ENCODE peak calls at places on chromosome 22, in seven cellular contexts. K, P, L, Y, G, M and O are unnamed samples.

GRCh38 chr22:50306753-50307749 is at the start of gene PLXNB2:
- DNase-seq in K (peak; percentile 80), P (peak; percentile 87), L (peak; percentile 82), Y (peak; percentile 82), G (peak; percentile 87), M (peak; percentile 65), O (peak; percentile 93)

GRCh38 chr22:22935546-22936157 is 48.0 kb downstream of the IGLL5 start:
- DNase-seq in K (no peak), P (peak; percentile 9), L (no peak), Y (no peak), G (no peak), M (no peak), O (peak; percentile 41)

GRCh38 chr22:35555351-35555915 is 14.8 kb downstream of the RASD2 start:
- DNase-seq in K (no peak), P (no peak), L (no peak), Y (no peak), G (no peak), M (no peak), O (no peak)

GRCh38 chr22:27429476-27429875 is 372.1 kb downstream of the MN1 start:
- DNase-seq in K (no peak), P (no peak), L (no peak), Y (no peak), G (no peak), M (no peak), O (no peak)

GRCh38 chr22:30860176-30861105 is 108.1 kb downstream of the MORC2 start:
- DNase-seq in K (no peak), P (no peak), L (no peak), Y (no peak), G (no peak), M (no peak), O (peak; percentile 28)

GRCh38 chr22:36546092-36546804 is 17.3 kb upstream of the EIF3D start:
- DNase-seq in K (peak; percentile 39), P (peak; percentile 32), L (peak; percentile 32), Y (peak; percentile 63), G (no peak), M (no peak), O (peak; percentile 63)

GRCh38 chr22:23834830-23835772 is 3.7 kb downstream of the DERL3 start:
- DNase-seq in K (peak; percentile 48), P (peak; percentile 64), L (no peak), Y (no peak), G (no peak), M (no peak), O (peak; percentile 51)

GRCh38 chr22:32603651-32604540 is 129.3 kb downstream of the FBXO7 start:
- DNase-seq in K (no peak), P (no peak), L (no peak), Y (no peak), G (no peak), M (no peak), O (no peak)

GRCh38 chr22:27876684-27877083 is 42.4 kb downstream of the PITPNB start:
- DNase-seq in K (no peak), P (no peak), L (no peak), Y (no peak), G (no peak), M (no peak), O (no peak)

GRCh38 chr22:35957589-35957988 is 71.0 kb downstream of the RBFOX2 start:
- DNase-seq in K (no peak), P (no peak), L (no peak), Y (no peak), G (no peak), M (no peak), O (no peak)

GRCh38 chr22:48650323-48651035 is 1177.2 kb downstream of the BRD1 start:
- DNase-seq in K (no peak), P (no peak), L (no peak), Y (no peak), G (no peak), M (no peak), O (no peak)

GRCh38 chr22:27240298-27240885 is 561.2 kb downstream of the MN1 start:
- DNase-seq in K (peak; percentile 53), P (no peak), L (no peak), Y (no peak), G (no peak), M (no peak), O (no peak)

GRCh38 chr22:28029201-28029948 is 110.3 kb upstream of the PITPNB start:
- DNase-seq in K (peak; percentile 89), P (peak; percentile 41), L (peak; percentile 38), Y (no peak), G (no peak), M (no peak), O (peak; percentile 74)

GRCh38 chr22:35568751-35569725 is 28.4 kb downstream of the RASD2 start:
- DNase-seq in K (no peak), P (no peak), L (no peak), Y (no peak), G (no peak), M (peak; percentile 70), O (no peak)

GRCh38 chr22:41856484-41856883 is 23.6 kb downstream of the SREBF2 start:
- DNase-seq in K (no peak), P (no peak), L (no peak), Y (no peak), G (no peak), M (no peak), O (no peak)

GRCh38 chr22:24953294-24954113 is 988 bp downstream of the KIAA1671 start:
- DNase-seq in K (peak; percentile 41), P (peak; percentile 25), L (no peak), Y (no peak), G (peak; percentile 56), M (no peak), O (no peak)

GRCh38 chr22:41922336-41922735 is 4.3 kb downstream of the TNFRSF13C start:
- DNase-seq in K (no peak), P (no peak), L (no peak), Y (no peak), G (no peak), M (no peak), O (no peak)

GRCh38 chr22:25027959-25028840 is 75.7 kb downstream of the KIAA1671 start:
- DNase-seq in K (no peak), P (peak; percentile 25), L (no peak), Y (peak; percentile 38), G (peak; percentile 44), M (no peak), O (no peak)

GRCh38 chr22:23000657-23001439 is 69.5 kb upstream of the GNAZ start:
- DNase-seq in K (no peak), P (no peak), L (no peak), Y (no peak), G (no peak), M (no peak), O (no peak)

GRCh38 chr22:41775976-41776375 is 24.5 kb upstream of the CCDC134 start:
- DNase-seq in K (no peak), P (no peak), L (no peak), Y (no peak), G (no peak), M (no peak), O (no peak)

GRCh38 chr22:44422742-44423370 is 75.2 kb downstream of the RTL6 start:
- DNase-seq in K (no peak), P (no peak), L (no peak), Y (no peak), G (no peak), M (no peak), O (no peak)

GRCh38 chr22:39269095-39269827 is 24.5 kb upstream of the PDGFB start:
- DNase-seq in K (no peak), P (no peak), L (no peak), Y (no peak), G (no peak), M (no peak), O (no peak)

GRCh38 chr22:39266398-39267030 is 21.7 kb upstream of the PDGFB start:
- DNase-seq in K (no peak), P (no peak), L (peak; percentile 62), Y (no peak), G (no peak), M (no peak), O (peak; percentile 77)

GRCh38 chr22:39270280-39270679 is 25.5 kb upstream of the PDGFB start:
- DNase-seq in K (no peak), P (no peak), L (no peak), Y (no peak), G (no peak), M (no peak), O (no peak)

GRCh38 chr22:39268645-39269044 is 23.9 kb upstream of the PDGFB start:
- DNase-seq in K (no peak), P (no peak), L (no peak), Y (no peak), G (no peak), M (no peak), O (no peak)

DNA sequence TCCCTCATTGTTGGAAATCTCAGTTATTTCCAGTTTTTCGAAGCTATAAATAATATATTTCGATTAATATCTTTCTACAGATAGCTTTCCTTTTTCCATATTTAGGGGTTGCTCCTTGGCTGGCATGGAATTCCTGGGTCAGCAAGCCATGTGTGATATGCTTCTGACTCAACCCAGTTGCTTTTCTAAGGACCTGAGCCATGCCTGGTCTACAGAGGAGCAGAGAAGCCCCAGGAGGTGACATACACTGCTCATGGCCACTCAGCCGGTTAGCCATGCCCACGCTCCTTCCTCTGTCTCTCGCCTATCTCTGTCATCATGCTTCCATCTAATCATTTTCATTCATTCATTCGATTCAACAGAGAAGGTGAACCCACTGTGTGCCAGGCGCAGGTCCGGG is 23.2 kb upstream of the PDGFB start:
- DNase-seq in K (no peak), P (no peak), L (no peak), Y (no peak), G (no peak), M (no peak), O (no peak)
- H3K4me1 ChIP-seq in K (no peaks in the 10 kb centered on the region), P (peaks cover 7% of the 10 kb centered on the region), L (no peaks in the 10 kb centered on the region), Y (no peaks in the 10 kb centered on the region), G (no peaks in the 10 kb centered on the region), M (no peaks in the 10 kb centered on the region), O (no peaks in the 10 kb centered on the region)

GRCh38 chr22:38038890-38039812 is 18.1 kb upstream of the PICK1 start:
- DNase-seq in K (no peak), P (no peak), L (no peak), Y (no peak), G (no peak), M (no peak), O (no peak)
- H3K27ac ChIP-seq in K (no peak overlapping the region), P (peak overlapping the region; percentile 10), L (peak overlapping the region; percentile 54), Y (no peak overlapping the region), G (no peak overlapping the region), M (no peak overlapping the region), O (no peak overlapping the region)

GRCh38 chr22:20866716-20867115 is 7.9 kb downstream of the SNAP29 start:
- DNase-seq in K (no peak), P (no peak), L (no peak), Y (no peak), G (no peak), M (no peak), O (no peak)
- H3K4me1 ChIP-seq in K (no peaks in the 10 kb centered on the region), P (peaks cover 6% of the 10 kb centered on the region), L (peaks cover 4% of the 10 kb centered on the region), Y (no peaks in the 10 kb centered on the region), G (peaks cover 15% of the 10 kb centered on the region), M (peaks cover 4% of the 10 kb centered on the region), O (no peaks in the 10 kb centered on the region)

DNA sequence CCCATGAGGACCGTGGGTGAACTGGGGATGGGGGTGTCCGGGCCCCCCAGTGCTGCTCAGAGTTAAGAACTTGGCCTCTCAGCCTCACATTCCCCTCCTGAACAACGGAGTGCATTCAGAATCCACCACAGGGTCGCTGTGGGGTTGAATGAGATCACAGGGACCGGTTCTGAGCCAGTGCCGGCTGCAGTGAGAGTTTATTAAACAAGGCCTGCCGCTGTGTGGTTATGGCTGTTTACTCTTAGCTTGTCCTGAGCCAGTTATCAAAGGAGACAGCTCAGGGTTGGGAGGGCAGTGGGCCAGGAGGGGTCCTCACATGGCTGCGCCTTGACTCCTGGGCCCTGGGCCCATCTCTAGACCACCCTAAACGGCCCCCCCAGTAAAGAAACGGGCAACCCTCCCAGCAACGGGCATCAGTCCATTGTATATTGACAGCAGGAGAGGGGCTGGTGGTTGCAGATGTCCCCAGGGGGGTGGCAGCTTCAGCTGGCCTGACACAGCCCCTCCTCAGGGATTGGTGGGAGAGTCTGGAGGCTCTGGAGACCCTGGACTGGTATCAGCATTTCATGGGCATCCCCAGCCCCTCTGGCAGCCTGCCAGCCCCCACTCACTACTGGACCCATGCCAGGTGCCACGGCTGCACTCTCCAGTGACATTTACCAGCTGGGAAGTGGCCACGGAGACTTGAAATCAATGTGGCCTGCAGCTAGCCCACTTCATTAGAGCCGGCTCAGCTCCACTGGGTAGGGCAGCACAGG is 15.1 kb upstream of the CABP7 start:
- DNase-seq in K (no peak), P (no peak), L (no peak), Y (no peak), G (no peak), M (no peak), O (no peak)
- H3K27ac ChIP-seq in K (peak overlapping the region; percentile 23), P (no peak overlapping the region), L (no peak overlapping the region), Y (no peak overlapping the region), G (no peak overlapping the region), M (no peak overlapping the region), O (no peak overlapping the region)